ENCODE peak calls at places on chromosomes 2 and 18, in four cellular contexts. D is PC-3, O is right cardiac atrium, V is heart right ventricle. Q is an unnamed sample.

GRCh38 chr2:77309725-77310124 is 212.5 kb downstream of the LRRTM4 start:
- DNase-seq in D (no peak), O (no peak), V (no peak), Q (no peak)

GRCh38 chr18:63152791-63153190 is 166.8 kb downstream of the BCL2 start:
- DNase-seq in D (no peak), O (no peak), V (no peak), Q (no peak)

GRCh38 chr2:212408524-212408923 is 130.1 kb downstream of the ERBB4 start:
- DNase-seq in D (no peak), O (no peak), V (no peak), Q (no peak)

GRCh38 chr2:99403524-99403923 is 66.3 kb downstream of the EIF5B start:
- DNase-seq in D (no peak), O (no peak), V (no peak), Q (peak; percentile 72)

GRCh38 chr2:128457006-128457604 is 138.4 kb upstream of the HS6ST1 start:
- DNase-seq in D (no peak), O (no peak), V (no peak), Q (no peak)

GRCh38 chr2:203413796-203414195 is 85.6 kb downstream of the ABI2 start:
- DNase-seq in D (no peak), O (no peak), V (no peak), Q (no peak)

GRCh38 chr2:16525265-16525887 is 140.3 kb downstream of the CYRIA start:
- DNase-seq in D (peak; percentile 28), O (no peak), V (no peak), Q (peak; percentile 16)

GRCh38 chr18:2302628-2303516 is 268.4 kb downstream of the METTL4 start:
- DNase-seq in D (peak; percentile 93), O (no peak), V (no peak), Q (no peak)

GRCh38 chr2:240182966-240183365 is 42.5 kb upstream of the OTOS start:
- DNase-seq in D (no peak), O (no peak), V (no peak), Q (no peak)

GRCh38 chr2:207470700-207471070 is 59.1 kb upstream of the CREB1 start:
- DNase-seq in D (no peak), O (no peak), V (no peak), Q (no peak)

GRCh38 chr2:207473866-207474251 is 55.9 kb upstream of the CREB1 start:
- DNase-seq in D (peak; percentile 17), O (no peak), V (no peak), Q (no peak)

GRCh38 chr2:207471261-207471660 is 58.5 kb upstream of the CREB1 start:
- DNase-seq in D (no peak), O (no peak), V (no peak), Q (no peak)

GRCh38 chr2:207473203-207473865 is 56.4 kb upstream of the CREB1 start:
- DNase-seq in D (peak; percentile 86), O (peak; percentile 33), V (no peak), Q (peak; percentile 46)

DNA sequence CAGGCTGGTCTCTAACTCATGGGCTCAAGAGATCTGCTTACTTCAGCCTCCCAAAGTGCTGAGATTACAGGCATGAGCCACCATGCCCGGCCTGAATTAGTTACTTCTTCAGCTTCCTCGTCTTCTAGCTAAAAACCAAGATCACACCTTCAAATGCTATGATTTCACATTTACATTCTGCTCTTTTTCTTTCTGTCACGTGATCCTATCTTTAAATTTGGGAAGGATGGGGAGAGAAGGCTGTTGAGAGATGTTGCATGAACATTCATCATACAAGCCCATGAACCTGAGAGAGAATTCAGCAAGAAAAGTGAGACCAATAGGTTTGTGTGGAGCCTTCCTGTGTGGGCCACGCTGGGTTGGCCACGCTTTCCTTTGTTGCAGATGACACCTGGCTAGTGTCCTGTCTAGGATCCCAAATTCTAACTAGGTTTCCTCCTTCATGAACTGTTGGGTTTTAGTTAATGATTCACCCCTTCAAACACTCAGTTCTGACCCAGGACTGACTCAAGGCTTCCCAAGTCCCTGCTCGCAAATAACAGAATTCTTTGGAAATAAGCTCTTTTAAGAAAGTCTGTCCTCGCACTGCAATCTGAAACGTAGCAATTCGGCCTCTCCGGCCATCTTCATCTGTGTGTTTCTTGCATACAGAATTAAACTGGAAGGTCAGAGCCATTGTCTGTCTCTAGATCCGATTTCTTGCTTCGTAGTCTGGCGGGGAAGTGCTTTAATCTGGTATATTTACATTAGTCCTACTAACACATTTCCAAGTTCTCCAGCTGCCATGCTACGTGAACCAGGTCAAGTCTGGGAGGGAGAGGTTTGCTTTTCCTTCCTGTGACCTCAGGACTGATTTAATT is 57.2 kb upstream of the CREB1 start:
- DNase-seq in D (no peak), O (no peak), V (no peak), Q (no peak)
- H3K27ac ChIP-seq in D (peak overlapping the region; percentile 1), O (no peak overlapping the region), V (peak overlapping the region; percentile 42), Q (no peak overlapping the region)

DNA sequence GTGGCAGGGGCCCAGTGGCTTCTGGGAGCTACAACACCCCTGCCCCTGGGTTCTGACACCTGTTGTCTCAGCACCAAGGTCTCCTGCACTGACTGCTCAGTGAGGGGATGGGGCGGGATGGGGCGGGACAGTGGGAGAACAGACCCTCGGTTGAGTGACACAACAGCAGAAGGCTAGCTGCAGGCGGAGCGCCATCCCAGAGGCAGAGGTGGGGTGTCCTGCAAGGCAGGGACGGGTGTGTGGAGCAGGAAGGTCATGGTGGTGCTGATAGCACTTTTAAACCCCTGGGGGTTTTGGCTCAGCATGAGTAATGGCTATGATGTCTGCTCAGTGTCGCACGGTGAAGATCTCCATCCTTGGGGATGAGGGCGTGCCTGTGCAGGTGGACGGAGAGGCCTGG is 105.1 kb downstream of the DGKD start:
- DNase-seq in D (no peak), O (no peak), V (no peak), Q (no peak)
- H3K27ac ChIP-seq in D (no peak overlapping the region), O (no peak overlapping the region), V (no peak overlapping the region), Q (no peak overlapping the region)

GRCh38 chr2:178485356-178485755 is 5.1 kb downstream of the PLEKHA3 start:
- DNase-seq in D (no peak), O (no peak), V (no peak), Q (no peak)

GRCh38 chr2:178480227-178481181 is at the start of gene PLEKHA3:
- DNase-seq in D (peak; percentile 96), O (peak; percentile 99), V (peak; percentile 98), Q (peak; percentile 95)

GRCh38 chr2:178482437-178482836 is 2.2 kb downstream of the PLEKHA3 start:
- DNase-seq in D (no peak), O (no peak), V (no peak), Q (peak; percentile 70)

GRCh38 chr2:178479758-178480226 is 465 bp upstream of the PLEKHA3 start:
- DNase-seq in D (no peak), O (no peak), V (no peak), Q (no peak)

GRCh38 chr2:178484245-178485041 is 4.2 kb downstream of the PLEKHA3 start:
- DNase-seq in D (peak; percentile 82), O (peak; percentile 52), V (no peak), Q (peak; percentile 82)
- H3K27ac ChIP-seq in D (no peak overlapping the region), O (no peak overlapping the region), V (peak overlapping the region; percentile 32), Q (no peak overlapping the region)

GRCh38 chr2:78861546-78861945 is 164.0 kb upstream of the REG3G start:
- DNase-seq in D (peak; percentile 39), O (no peak), V (no peak), Q (no peak)

GRCh38 chr2:78864205-78864604 is 161.3 kb upstream of the REG3G start:
- DNase-seq in D (no peak), O (no peak), V (no peak), Q (no peak)

DNA sequence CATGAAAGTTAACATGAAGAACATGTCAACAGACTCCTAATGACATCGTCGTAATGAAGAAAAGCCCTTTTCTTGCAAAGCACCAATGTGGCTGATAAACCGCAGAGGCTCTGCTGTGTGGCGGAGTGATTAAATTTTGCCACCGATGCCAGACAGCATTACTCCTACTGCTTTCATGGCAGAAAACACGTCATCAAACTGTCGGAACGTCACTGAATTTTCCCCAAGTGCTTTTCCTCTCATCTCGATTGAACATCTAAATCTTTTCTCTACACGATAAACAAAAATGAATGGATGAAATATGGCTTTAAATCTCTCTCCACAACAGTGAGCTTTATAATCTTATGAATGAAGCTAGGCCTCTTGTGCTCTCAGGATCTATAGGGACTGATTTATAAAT is 159.8 kb upstream of the REG3G start:
- DNase-seq in D (no peak), O (no peak), V (no peak), Q (no peak)
- H3K27ac ChIP-seq in D (no peak overlapping the region), O (no peak overlapping the region), V (no peak overlapping the region), Q (no peak overlapping the region)

DNA sequence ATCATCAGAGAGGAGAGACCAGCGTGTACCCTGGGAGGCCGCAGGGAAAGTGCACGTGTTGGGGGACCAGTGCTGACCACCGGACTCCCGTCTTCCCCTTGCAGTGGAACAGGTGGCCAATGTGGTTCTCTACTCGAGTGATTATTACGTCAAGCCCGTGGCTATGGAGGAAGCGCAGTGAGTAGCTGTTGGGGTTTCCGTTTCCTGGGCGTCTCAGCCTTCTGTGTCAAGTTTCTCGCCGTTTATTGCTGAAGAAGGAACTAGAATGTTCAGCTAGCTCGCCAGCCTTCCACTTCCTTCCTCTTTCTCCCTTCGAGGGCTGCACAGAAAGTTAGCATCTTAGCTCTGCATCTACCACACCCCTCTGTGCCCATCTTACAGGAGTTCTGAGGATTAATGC is 22.8 kb upstream of the DGKD start:
- DNase-seq in D (no peak), O (peak; percentile 43), V (no peak), Q (peak; percentile 73)
- H3K27ac ChIP-seq in D (no peak overlapping the region), O (no peak overlapping the region), V (no peak overlapping the region), Q (peak overlapping the region; percentile 62)

DNA sequence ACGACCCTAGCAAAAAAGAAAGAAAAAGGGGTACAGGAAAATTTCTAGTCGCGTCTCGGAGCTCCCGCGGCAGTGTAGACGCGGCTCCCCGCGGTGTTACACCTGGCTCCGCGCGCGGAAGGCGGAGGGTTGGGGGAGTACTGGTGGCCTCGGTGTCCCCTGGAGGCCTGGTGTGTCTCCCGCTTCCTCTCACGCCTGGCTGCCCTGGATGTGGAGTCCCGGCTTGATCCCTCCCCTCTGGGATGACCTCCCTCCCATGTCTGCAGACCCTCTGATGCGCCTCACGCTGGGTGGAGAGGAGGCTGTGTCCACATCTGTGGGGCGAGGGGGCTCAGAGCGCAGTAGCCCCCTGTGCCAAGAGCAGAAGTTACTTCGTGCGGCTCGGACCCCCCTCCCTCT is 1.2 kb downstream of the KIF5C start:
- DNase-seq in D (no peak), O (no peak), V (no peak), Q (no peak)
- H3K27ac ChIP-seq in D (no peak overlapping the region), O (no peak overlapping the region), V (no peak overlapping the region), Q (no peak overlapping the region)

DNA sequence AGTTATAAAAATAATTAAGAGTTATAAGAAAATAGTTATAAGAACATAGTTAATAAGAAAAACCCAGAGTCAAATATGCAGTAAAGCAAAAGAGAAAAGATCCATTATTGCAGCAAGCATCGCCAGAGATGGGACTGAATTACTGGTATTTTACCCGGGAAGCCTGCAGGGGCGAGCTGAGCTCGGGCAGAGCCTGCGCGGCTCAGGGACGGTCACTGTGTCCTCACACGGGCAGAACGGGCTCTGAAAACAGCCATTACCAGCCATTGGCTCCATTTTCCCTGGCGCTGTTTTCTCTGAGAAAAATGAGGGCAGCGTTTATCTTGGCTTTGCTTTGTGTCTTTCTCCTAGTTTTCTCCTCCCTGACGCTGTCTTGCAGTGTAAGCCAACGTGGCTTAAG is 95.3 kb upstream of the ALKAL2 start:
- DNase-seq in D (no peak), O (no peak), V (no peak), Q (peak; percentile 13)
- H3K27ac ChIP-seq in D (no peak overlapping the region), O (no peak overlapping the region), V (no peak overlapping the region), Q (no peak overlapping the region)

Q was measured in small intestine.